ENCODE peak calls at places on chromosomes 16 and 17, in five cellular contexts. One of them, this sample, is unnamed.

GRCh38 chr17:35116845-35117244 is 2.8 kb downstream of the RAD51D start:
- DNase-seq in stomach: no peak
- DNase-seq in PC-3: no peak
- DNase-seq in stimulated activated CD4-positive, alpha-beta T cell treated with anti-CD3 and anti-CD28 coated beads, Interleukin-1b, Interleukin-23, amount 100 ng/mL, for 24 hours: no peak
- DNase-seq in effector CD4-positive, alpha-beta T cell: no peak
- DNase-seq in this sample: no peak

GRCh38 chr17:42399121-42399520 is 10.9 kb upstream of the STAT3 start:
- DNase-seq in effector CD4-positive, alpha-beta T cell: no peak
- DNase-seq in PC-3: no peak
- DNase-seq in stomach: no peak
- DNase-seq in stimulated activated CD4-positive, alpha-beta T cell treated with anti-CD3 and anti-CD28 coated beads, Interleukin-1b, Interleukin-23, amount 100 ng/mL, for 24 hours: no peak
- DNase-seq in this sample: no peak

GRCh38 chr17:35074711-35075707 is 11.5 kb upstream of the RFFL start:
- DNase-seq in stimulated activated CD4-positive, alpha-beta T cell treated with anti-CD3 and anti-CD28 coated beads, Interleukin-1b, Interleukin-23, amount 100 ng/mL, for 24 hours: no peak
- DNase-seq in stomach: no peak
- DNase-seq in effector CD4-positive, alpha-beta T cell: no peak
- DNase-seq in PC-3: no peak
- DNase-seq in this sample: no peak

GRCh38 chr16:53089434-53090270 is 34.9 kb downstream of the CHD9 start:
- DNase-seq in stomach: no peak
- DNase-seq in PC-3: no peak
- DNase-seq in effector CD4-positive, alpha-beta T cell: no peak
- DNase-seq in stimulated activated CD4-positive, alpha-beta T cell treated with anti-CD3 and anti-CD28 coated beads, Interleukin-1b, Interleukin-23, amount 100 ng/mL, for 24 hours: no peak
- DNase-seq in this sample: peak; percentile 44

GRCh38 chr16:66862023-66862520 is 17.9 kb downstream of the CA7 start:
- DNase-seq in stomach: no peak
- DNase-seq in PC-3: no peak
- DNase-seq in stimulated activated CD4-positive, alpha-beta T cell treated with anti-CD3 and anti-CD28 coated beads, Interleukin-1b, Interleukin-23, amount 100 ng/mL, for 24 hours: no peak
- DNase-seq in effector CD4-positive, alpha-beta T cell: no peak
- DNase-seq in this sample: no peak

GRCh38 chr17:20191066-20191465 is 181.9 kb downstream of the SPECC1 start:
- DNase-seq in stimulated activated CD4-positive, alpha-beta T cell treated with anti-CD3 and anti-CD28 coated beads, Interleukin-1b, Interleukin-23, amount 100 ng/mL, for 24 hours: no peak
- DNase-seq in stomach: no peak
- DNase-seq in PC-3: peak; percentile 96
- DNase-seq in effector CD4-positive, alpha-beta T cell: no peak
- DNase-seq in this sample: peak; percentile 90

GRCh38 chr17:42065201-42065600 is 14.8 kb upstream of the C17orf113 start:
- DNase-seq in effector CD4-positive, alpha-beta T cell: no peak
- DNase-seq in stomach: no peak
- DNase-seq in stimulated activated CD4-positive, alpha-beta T cell treated with anti-CD3 and anti-CD28 coated beads, Interleukin-1b, Interleukin-23, amount 100 ng/mL, for 24 hours: no peak
- DNase-seq in PC-3: no peak
- DNase-seq in this sample: peak; percentile 38

GRCh38 chr17:72233981-72234380 is 113.2 kb downstream of the SOX9 start:
- DNase-seq in stimulated activated CD4-positive, alpha-beta T cell treated with anti-CD3 and anti-CD28 coated beads, Interleukin-1b, Interleukin-23, amount 100 ng/mL, for 24 hours: no peak
- DNase-seq in stomach: no peak
- DNase-seq in PC-3: no peak
- DNase-seq in effector CD4-positive, alpha-beta T cell: no peak
- DNase-seq in this sample: no peak

GRCh38 chr17:32502710-32503109 is 15.9 kb downstream of the CDK5R1 start:
- DNase-seq in effector CD4-positive, alpha-beta T cell: no peak
- DNase-seq in stimulated activated CD4-positive, alpha-beta T cell treated with anti-CD3 and anti-CD28 coated beads, Interleukin-1b, Interleukin-23, amount 100 ng/mL, for 24 hours: no peak
- DNase-seq in stomach: no peak
- DNase-seq in PC-3: no peak
- DNase-seq in this sample: no peak

GRCh38 chr16:1181715-1182671 is 29.1 kb downstream of the CACNA1H start:
- DNase-seq in effector CD4-positive, alpha-beta T cell: no peak
- DNase-seq in stomach: peak; percentile 60
- DNase-seq in PC-3: peak; percentile 25
- DNase-seq in stimulated activated CD4-positive, alpha-beta T cell treated with anti-CD3 and anti-CD28 coated beads, Interleukin-1b, Interleukin-23, amount 100 ng/mL, for 24 hours: no peak
- DNase-seq in this sample: no peak

GRCh38 chr17:39122982-39123381 is 28.5 kb downstream of the PLXDC1 start:
- DNase-seq in stomach: no peak
- DNase-seq in stimulated activated CD4-positive, alpha-beta T cell treated with anti-CD3 and anti-CD28 coated beads, Interleukin-1b, Interleukin-23, amount 100 ng/mL, for 24 hours: no peak
- DNase-seq in PC-3: no peak
- DNase-seq in effector CD4-positive, alpha-beta T cell: no peak
- DNase-seq in this sample: no peak

GRCh38 chr16:52515068-52515671 is 31.8 kb downstream of the TOX3 start:
- DNase-seq in stimulated activated CD4-positive, alpha-beta T cell treated with anti-CD3 and anti-CD28 coated beads, Interleukin-1b, Interleukin-23, amount 100 ng/mL, for 24 hours: no peak
- DNase-seq in effector CD4-positive, alpha-beta T cell: no peak
- DNase-seq in stomach: no peak
- DNase-seq in PC-3: no peak
- DNase-seq in this sample: no peak

GRCh38 chr17:49846938-49847712 is 744 bp downstream of the TAC4 start:
- DNase-seq in stomach: no peak
- DNase-seq in PC-3: no peak
- DNase-seq in effector CD4-positive, alpha-beta T cell: no peak
- DNase-seq in stimulated activated CD4-positive, alpha-beta T cell treated with anti-CD3 and anti-CD28 coated beads, Interleukin-1b, Interleukin-23, amount 100 ng/mL, for 24 hours: no peak
- DNase-seq in this sample: no peak

GRCh38 chr16:25690563-25691143 is 1.1 kb upstream of the HS3ST4 start:
- DNase-seq in PC-3: no peak
- DNase-seq in effector CD4-positive, alpha-beta T cell: no peak
- DNase-seq in stimulated activated CD4-positive, alpha-beta T cell treated with anti-CD3 and anti-CD28 coated beads, Interleukin-1b, Interleukin-23, amount 100 ng/mL, for 24 hours: no peak
- DNase-seq in stomach: peak; percentile 41
- DNase-seq in this sample: no peak

GRCh38 chr17:43722921-43723665 is 35.5 kb downstream of the SOST start:
- DNase-seq in stomach: no peak
- DNase-seq in effector CD4-positive, alpha-beta T cell: no peak
- DNase-seq in stimulated activated CD4-positive, alpha-beta T cell treated with anti-CD3 and anti-CD28 coated beads, Interleukin-1b, Interleukin-23, amount 100 ng/mL, for 24 hours: no peak
- DNase-seq in PC-3: no peak
- DNase-seq in this sample: no peak

GRCh38 chr16:24730914-24731313 is 1.5 kb downstream of the TNRC6A start:
- DNase-seq in stomach: no peak
- DNase-seq in PC-3: no peak
- DNase-seq in stimulated activated CD4-positive, alpha-beta T cell treated with anti-CD3 and anti-CD28 coated beads, Interleukin-1b, Interleukin-23, amount 100 ng/mL, for 24 hours: no peak
- DNase-seq in effector CD4-positive, alpha-beta T cell: no peak
- DNase-seq in this sample: no peak

GRCh38 chr17:43406676-43407645 is 8.2 kb downstream of the ARL4D start:
- DNase-seq in stimulated activated CD4-positive, alpha-beta T cell treated with anti-CD3 and anti-CD28 coated beads, Interleukin-1b, Interleukin-23, amount 100 ng/mL, for 24 hours: no peak
- DNase-seq in effector CD4-positive, alpha-beta T cell: no peak
- DNase-seq in stomach: no peak
- DNase-seq in PC-3: no peak
- DNase-seq in this sample: peak; percentile 45

GRCh38 chr17:8742274-8742673 is 2.4 kb downstream of the CCDC42 start:
- DNase-seq in stimulated activated CD4-positive, alpha-beta T cell treated with anti-CD3 and anti-CD28 coated beads, Interleukin-1b, Interleukin-23, amount 100 ng/mL, for 24 hours: no peak
- DNase-seq in PC-3: no peak
- DNase-seq in stomach: no peak
- DNase-seq in effector CD4-positive, alpha-beta T cell: no peak
- DNase-seq in this sample: no peak

GRCh38 chr17:69734656-69735055 is 320.2 kb downstream of the MAP2K6 start:
- DNase-seq in effector CD4-positive, alpha-beta T cell: no peak
- DNase-seq in stomach: no peak
- DNase-seq in PC-3: no peak
- DNase-seq in stimulated activated CD4-positive, alpha-beta T cell treated with anti-CD3 and anti-CD28 coated beads, Interleukin-1b, Interleukin-23, amount 100 ng/mL, for 24 hours: no peak
- DNase-seq in this sample: no peak

GRCh38 chr16:27448531-27449433 is 46.8 kb downstream of the IL21R start:
- DNase-seq in stomach: no peak
- DNase-seq in effector CD4-positive, alpha-beta T cell: no peak
- DNase-seq in stimulated activated CD4-positive, alpha-beta T cell treated with anti-CD3 and anti-CD28 coated beads, Interleukin-1b, Interleukin-23, amount 100 ng/mL, for 24 hours: no peak
- DNase-seq in PC-3: no peak
- DNase-seq in this sample: no peak

GRCh38 chr17:46929413-46929812 is 6.5 kb downstream of the GOSR2 start:
- DNase-seq in effector CD4-positive, alpha-beta T cell: no peak
- DNase-seq in stimulated activated CD4-positive, alpha-beta T cell treated with anti-CD3 and anti-CD28 coated beads, Interleukin-1b, Interleukin-23, amount 100 ng/mL, for 24 hours: no peak
- DNase-seq in stomach: no peak
- DNase-seq in PC-3: peak; percentile 68
- DNase-seq in this sample: peak; percentile 95

GRCh38 chr16:70349783-70350182 is 3.1 kb downstream of the DDX19A start:
- DNase-seq in effector CD4-positive, alpha-beta T cell: no peak
- DNase-seq in stomach: no peak
- DNase-seq in PC-3: no peak
- DNase-seq in stimulated activated CD4-positive, alpha-beta T cell treated with anti-CD3 and anti-CD28 coated beads, Interleukin-1b, Interleukin-23, amount 100 ng/mL, for 24 hours: no peak
- DNase-seq in this sample: no peak

GRCh38 chr16:60181542-60181941 is 1447.4 kb upstream of the GOT2 start:
- DNase-seq in PC-3: no peak
- DNase-seq in stomach: no peak
- DNase-seq in effector CD4-positive, alpha-beta T cell: no peak
- DNase-seq in stimulated activated CD4-positive, alpha-beta T cell treated with anti-CD3 and anti-CD28 coated beads, Interleukin-1b, Interleukin-23, amount 100 ng/mL, for 24 hours: no peak
- DNase-seq in this sample: no peak

GRCh38 chr16:65409505-65409904 is 287.6 kb upstream of the CDH11 start:
- DNase-seq in PC-3: peak; percentile 78
- DNase-seq in effector CD4-positive, alpha-beta T cell: no peak
- DNase-seq in stimulated activated CD4-positive, alpha-beta T cell treated with anti-CD3 and anti-CD28 coated beads, Interleukin-1b, Interleukin-23, amount 100 ng/mL, for 24 hours: no peak
- DNase-seq in stomach: no peak
- DNase-seq in this sample: peak; percentile 73

GRCh38 chr17:14200354-14200753 is 36.3 kb downstream of the CDRT15 start:
- DNase-seq in stomach: no peak
- DNase-seq in effector CD4-positive, alpha-beta T cell: no peak
- DNase-seq in stimulated activated CD4-positive, alpha-beta T cell treated with anti-CD3 and anti-CD28 coated beads, Interleukin-1b, Interleukin-23, amount 100 ng/mL, for 24 hours: no peak
- DNase-seq in PC-3: no peak
- DNase-seq in this sample: no peak

GRCh38 chr16:14035092-14035491 is 36.0 kb upstream of the MRTFB start:
- DNase-seq in stimulated activated CD4-positive, alpha-beta T cell treated with anti-CD3 and anti-CD28 coated beads, Interleukin-1b, Interleukin-23, amount 100 ng/mL, for 24 hours: no peak
- DNase-seq in effector CD4-positive, alpha-beta T cell: no peak
- DNase-seq in stomach: no peak
- DNase-seq in PC-3: no peak
- DNase-seq in this sample: no peak

GRCh38 chr17:77374170-77374936 is 233.6 kb downstream of the SEC14L1 start:
- DNase-seq in effector CD4-positive, alpha-beta T cell: peak; percentile 58
- DNase-seq in stomach: peak; percentile 87
- DNase-seq in stimulated activated CD4-positive, alpha-beta T cell treated with anti-CD3 and anti-CD28 coated beads, Interleukin-1b, Interleukin-23, amount 100 ng/mL, for 24 hours: no peak
- DNase-seq in PC-3: no peak
- DNase-seq in this sample: no peak

GRCh38 chr17:59712856-59713255 is 5.4 kb downstream of the VMP1 start:
- DNase-seq in stomach: no peak
- DNase-seq in stimulated activated CD4-positive, alpha-beta T cell treated with anti-CD3 and anti-CD28 coated beads, Interleukin-1b, Interleukin-23, amount 100 ng/mL, for 24 hours: no peak
- DNase-seq in effector CD4-positive, alpha-beta T cell: no peak
- DNase-seq in PC-3: no peak
- DNase-seq in this sample: no peak